ENCODE peak calls at places on chromosomes 5 and 9, in nine cellular contexts. One of them, this sample, is unnamed.

GRCh38 chr9:89419978-89420394 is 77.9 kb downstream of the SEMA4D start:
- DNase-seq in heart left ventricle: no peak
- DNase-seq in A549: no peak
- DNase-seq in suprapubic skin: no peak
- DNase-seq in lower lobe of right lung: no peak
- DNase-seq in astrocyte: no peak
- DNase-seq in AG09309: no peak
- DNase-seq in IMR-90: no peak
- DNase-seq in fibroblast of lung: no peak
- DNase-seq in this sample: no peak

GRCh38 chr9:36018755-36019720 is 17.7 kb upstream of the RECK start:
- DNase-seq in heart left ventricle: no peak
- DNase-seq in A549: no peak
- DNase-seq in suprapubic skin: no peak
- DNase-seq in lower lobe of right lung: no peak
- DNase-seq in astrocyte: peak; percentile 87
- DNase-seq in AG09309: no peak
- DNase-seq in IMR-90: peak; percentile 81
- DNase-seq in fibroblast of lung: peak; percentile 89
- DNase-seq in this sample: no peak

GRCh38 chr9:12958279-12958678 is 183.5 kb downstream of the LURAP1L start:
- DNase-seq in heart left ventricle: no peak
- DNase-seq in A549: no peak
- DNase-seq in suprapubic skin: no peak
- DNase-seq in lower lobe of right lung: no peak
- DNase-seq in astrocyte: no peak
- DNase-seq in AG09309: no peak
- DNase-seq in IMR-90: no peak
- DNase-seq in fibroblast of lung: no peak
- DNase-seq in this sample: no peak

GRCh38 chr5:142293486-142293885 is 31.3 kb downstream of the SPRY4 start:
- DNase-seq in heart left ventricle: no peak
- DNase-seq in A549: no peak
- DNase-seq in suprapubic skin: no peak
- DNase-seq in lower lobe of right lung: no peak
- DNase-seq in astrocyte: peak; percentile 16
- DNase-seq in AG09309: no peak
- DNase-seq in IMR-90: peak; percentile 71
- DNase-seq in fibroblast of lung: peak; percentile 39
- DNase-seq in this sample: no peak

GRCh38 chr9:7051711-7052110 is 293.9 kb downstream of the KDM4C start:
- DNase-seq in heart left ventricle: no peak
- DNase-seq in A549: no peak
- DNase-seq in suprapubic skin: no peak
- DNase-seq in lower lobe of right lung: no peak
- DNase-seq in astrocyte: no peak
- DNase-seq in AG09309: no peak
- DNase-seq in IMR-90: no peak
- DNase-seq in fibroblast of lung: no peak
- DNase-seq in this sample: no peak

GRCh38 chr5:157747766-157748700 is 4.5 kb downstream of the LSM11 start:
- DNase-seq in heart left ventricle: no peak
- DNase-seq in A549: no peak
- DNase-seq in suprapubic skin: no peak
- DNase-seq in lower lobe of right lung: no peak
- DNase-seq in astrocyte: no peak
- DNase-seq in AG09309: no peak
- DNase-seq in IMR-90: no peak
- DNase-seq in fibroblast of lung: peak; percentile 30
- DNase-seq in this sample: no peak

GRCh38 chr5:61303348-61303747 is 28.7 kb upstream of the ZSWIM6 start:
- DNase-seq in heart left ventricle: no peak
- DNase-seq in A549: no peak
- DNase-seq in suprapubic skin: no peak
- DNase-seq in lower lobe of right lung: no peak
- DNase-seq in astrocyte: no peak
- DNase-seq in AG09309: no peak
- DNase-seq in IMR-90: no peak
- DNase-seq in fibroblast of lung: no peak
- DNase-seq in this sample: no peak

GRCh38 chr5:36891266-36891665 is 14.7 kb downstream of the NIPBL start:
- DNase-seq in heart left ventricle: no peak
- DNase-seq in A549: no peak
- DNase-seq in suprapubic skin: no peak
- DNase-seq in lower lobe of right lung: no peak
- DNase-seq in astrocyte: no peak
- DNase-seq in AG09309: no peak
- DNase-seq in IMR-90: no peak
- DNase-seq in fibroblast of lung: no peak
- DNase-seq in this sample: no peak

GRCh38 chr5:125536582-125536981 is 790.1 kb upstream of the ZNF608 start:
- DNase-seq in heart left ventricle: no peak
- DNase-seq in A549: no peak
- DNase-seq in suprapubic skin: no peak
- DNase-seq in lower lobe of right lung: no peak
- DNase-seq in astrocyte: peak; percentile 73
- DNase-seq in AG09309: peak; percentile 14
- DNase-seq in IMR-90: peak; percentile 27
- DNase-seq in fibroblast of lung: peak; percentile 79
- DNase-seq in this sample: no peak

GRCh38 chr9:134735441-134736175 is 94.0 kb downstream of the COL5A1 start:
- DNase-seq in heart left ventricle: peak; percentile 84
- DNase-seq in A549: no peak
- DNase-seq in suprapubic skin: peak; percentile 88
- DNase-seq in lower lobe of right lung: no peak
- DNase-seq in astrocyte: no peak
- DNase-seq in AG09309: no peak
- DNase-seq in IMR-90: no peak
- DNase-seq in fibroblast of lung: no peak
- DNase-seq in this sample: no peak

GRCh38 chr5:95327211-95327610 is 42.3 kb upstream of the MCTP1 start:
- DNase-seq in heart left ventricle: no peak
- DNase-seq in A549: no peak
- DNase-seq in suprapubic skin: no peak
- DNase-seq in lower lobe of right lung: no peak
- DNase-seq in astrocyte: peak; percentile 11
- DNase-seq in AG09309: no peak
- DNase-seq in IMR-90: no peak
- DNase-seq in fibroblast of lung: peak; percentile 31
- DNase-seq in this sample: no peak

GRCh38 chr9:11233693-11234092 is 620.9 kb upstream of the PTPRD start:
- DNase-seq in heart left ventricle: no peak
- DNase-seq in A549: no peak
- DNase-seq in suprapubic skin: no peak
- DNase-seq in lower lobe of right lung: no peak
- DNase-seq in astrocyte: no peak
- DNase-seq in AG09309: no peak
- DNase-seq in IMR-90: no peak
- DNase-seq in fibroblast of lung: no peak
- DNase-seq in this sample: no peak

GRCh38 chr9:33881635-33882034 is 64.7 kb downstream of the UBE2R2 start:
- DNase-seq in heart left ventricle: no peak
- DNase-seq in A549: no peak
- DNase-seq in suprapubic skin: no peak
- DNase-seq in lower lobe of right lung: no peak
- DNase-seq in astrocyte: peak; percentile 76
- DNase-seq in AG09309: no peak
- DNase-seq in IMR-90: peak; percentile 57
- DNase-seq in fibroblast of lung: peak; percentile 79
- DNase-seq in this sample: no peak

GRCh38 chr5:8770431-8770830 is 775.4 kb downstream of the SEMA5A start:
- DNase-seq in heart left ventricle: no peak
- DNase-seq in A549: no peak
- DNase-seq in suprapubic skin: no peak
- DNase-seq in lower lobe of right lung: no peak
- DNase-seq in astrocyte: no peak
- DNase-seq in AG09309: no peak
- DNase-seq in IMR-90: no peak
- DNase-seq in fibroblast of lung: no peak
- DNase-seq in this sample: no peak

GRCh38 chr9:131185924-131186323 is 60.5 kb downstream of the NUP214 start:
- DNase-seq in heart left ventricle: no peak
- DNase-seq in A549: no peak
- DNase-seq in suprapubic skin: no peak
- DNase-seq in lower lobe of right lung: no peak
- DNase-seq in astrocyte: no peak
- DNase-seq in AG09309: no peak
- DNase-seq in IMR-90: no peak
- DNase-seq in fibroblast of lung: no peak
- DNase-seq in this sample: no peak

GRCh38 chr5:148827723-148828122 is 1.3 kb downstream of the ADRB2 start:
- DNase-seq in heart left ventricle: no peak
- DNase-seq in A549: no peak
- DNase-seq in suprapubic skin: no peak
- DNase-seq in lower lobe of right lung: no peak
- DNase-seq in astrocyte: no peak
- DNase-seq in AG09309: no peak
- DNase-seq in IMR-90: peak; percentile 18
- DNase-seq in fibroblast of lung: peak; percentile 9
- DNase-seq in this sample: no peak

GRCh38 chr5:108102463-108102862 is 279.4 kb downstream of the FBXL17 start:
- DNase-seq in heart left ventricle: no peak
- DNase-seq in A549: no peak
- DNase-seq in suprapubic skin: no peak
- DNase-seq in lower lobe of right lung: no peak
- DNase-seq in astrocyte: peak; percentile 5
- DNase-seq in AG09309: no peak
- DNase-seq in IMR-90: no peak
- DNase-seq in fibroblast of lung: peak; percentile 13
- DNase-seq in this sample: no peak

GRCh38 chr5:123755587-123756324 is 243.8 kb downstream of the CSNK1G3 start:
- DNase-seq in heart left ventricle: no peak
- DNase-seq in A549: no peak
- DNase-seq in suprapubic skin: no peak
- DNase-seq in lower lobe of right lung: no peak
- DNase-seq in astrocyte: peak; percentile 91
- DNase-seq in AG09309: no peak
- DNase-seq in IMR-90: peak; percentile 90
- DNase-seq in fibroblast of lung: peak; percentile 92
- DNase-seq in this sample: peak; percentile 43

DNA sequence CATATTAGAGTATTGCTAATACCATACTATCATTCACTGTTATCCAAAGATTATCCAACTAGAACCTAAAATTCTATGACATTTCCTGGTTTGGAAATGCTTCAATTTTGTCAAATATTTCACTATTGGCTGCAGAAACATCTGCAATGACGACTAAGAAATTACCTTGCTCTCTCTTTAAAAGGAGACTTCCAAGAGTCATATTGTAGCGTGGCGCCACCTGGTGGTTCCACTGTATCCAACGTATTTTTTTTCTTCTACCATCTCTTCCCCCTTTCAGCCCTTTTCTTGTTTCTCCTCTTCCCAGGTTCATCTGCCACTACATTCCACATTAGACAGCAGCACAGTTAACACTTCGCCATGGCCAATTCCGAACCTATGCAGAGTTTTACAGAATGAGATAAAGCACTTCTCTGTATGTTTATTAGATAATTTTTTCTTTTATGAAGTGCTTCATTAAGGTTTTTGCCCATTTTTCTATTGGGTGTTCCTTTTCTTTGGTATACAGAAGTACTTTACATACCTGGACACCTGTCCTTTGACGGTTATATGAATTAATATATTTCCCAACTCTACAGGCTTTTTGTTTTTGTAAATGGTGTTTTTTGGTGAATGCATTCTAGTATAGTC is 153.5 kb downstream of the CDC42SE2 start:
- DNase-seq in heart left ventricle: peak; percentile 70
- DNase-seq in A549: peak; percentile 52
- DNase-seq in suprapubic skin: peak; percentile 86
- DNase-seq in lower lobe of right lung: peak; percentile 80
- DNase-seq in astrocyte: peak; percentile 44
- DNase-seq in AG09309: peak; percentile 40
- DNase-seq in IMR-90: peak; percentile 71
- DNase-seq in fibroblast of lung: peak; percentile 61
- DNase-seq in this sample: no peak
- H3K4me3 ChIP-seq in heart left ventricle: no peak overlapping the region
- H3K4me3 ChIP-seq in A549: no peak overlapping the region
- H3K4me3 ChIP-seq in suprapubic skin: no peak overlapping the region
- H3K4me3 ChIP-seq in lower lobe of right lung: no peak overlapping the region
- H3K4me3 ChIP-seq in astrocyte: no peak overlapping the region
- H3K4me3 ChIP-seq in AG09309: no peak overlapping the region
- H3K4me3 ChIP-seq in IMR-90: no peak overlapping the region
- H3K4me3 ChIP-seq in fibroblast of lung: no peak overlapping the region
- H3K4me3 ChIP-seq in this sample: no peak overlapping the region

DNA sequence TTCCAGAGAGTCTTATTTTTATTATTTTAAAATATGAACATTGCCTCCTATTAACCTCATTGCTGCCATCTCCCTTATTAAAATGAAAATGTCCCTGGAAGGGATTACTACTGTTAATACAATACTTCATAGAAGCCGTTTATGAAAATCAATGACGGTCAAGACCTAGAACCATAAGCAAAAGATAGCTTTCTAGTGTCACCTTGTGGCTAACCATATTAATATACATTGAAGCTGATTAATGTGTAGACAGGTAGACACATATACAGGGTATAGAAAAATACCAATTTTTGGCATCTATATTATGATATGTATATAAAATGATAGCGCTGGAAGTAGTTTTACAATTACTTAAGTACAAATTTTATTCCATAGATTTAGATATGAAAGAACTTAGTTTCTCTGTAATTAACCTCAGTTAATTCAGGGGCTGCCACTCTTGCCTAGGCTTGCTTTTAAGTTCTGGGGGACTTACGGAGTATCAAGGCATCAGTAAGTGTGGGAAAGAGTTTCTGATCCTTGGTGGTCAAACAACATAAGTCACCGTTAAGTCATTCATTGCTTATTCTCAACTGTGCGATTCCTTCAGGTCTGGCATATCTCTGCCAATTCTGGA is 2.5 kb upstream of the YTHDC2 start:
- DNase-seq in heart left ventricle: no peak
- DNase-seq in A549: no peak
- DNase-seq in suprapubic skin: no peak
- DNase-seq in lower lobe of right lung: no peak
- DNase-seq in astrocyte: no peak
- DNase-seq in AG09309: no peak
- DNase-seq in IMR-90: peak; percentile 69
- DNase-seq in fibroblast of lung: peak; percentile 38
- DNase-seq in this sample: no peak
- TF ChIP-seq CTCF in heart left ventricle: peak; percentile 54
- TF ChIP-seq CTCF in A549: peak; percentile 65
- TF ChIP-seq CTCF in suprapubic skin: peak; percentile 18
- TF ChIP-seq CTCF in lower lobe of right lung: peak; percentile 32
- TF ChIP-seq CTCF in astrocyte: peak; percentile 49
- TF ChIP-seq CTCF in AG09309: peak; percentile 40
- TF ChIP-seq CTCF in IMR-90: peak; percentile 75
- TF ChIP-seq CTCF in fibroblast of lung: peak; percentile 19
- TF ChIP-seq CTCF in this sample: peak; percentile 52

GRCh38 chr5:139141410-139141809 is 56.8 kb downstream of the SIL1 start:
- DNase-seq in heart left ventricle: no peak
- DNase-seq in A549: no peak
- DNase-seq in suprapubic skin: no peak
- DNase-seq in lower lobe of right lung: no peak
- DNase-seq in astrocyte: no peak
- DNase-seq in AG09309: no peak
- DNase-seq in IMR-90: no peak
- DNase-seq in fibroblast of lung: no peak
- DNase-seq in this sample: no peak
- H3K4me3 ChIP-seq in heart left ventricle: no peak overlapping the region
- H3K4me3 ChIP-seq in A549: no peak overlapping the region
- H3K4me3 ChIP-seq in suprapubic skin: no peak overlapping the region
- H3K4me3 ChIP-seq in lower lobe of right lung: no peak overlapping the region
- H3K4me3 ChIP-seq in astrocyte: no peak overlapping the region
- H3K4me3 ChIP-seq in AG09309: no peak overlapping the region
- H3K4me3 ChIP-seq in IMR-90: no peak overlapping the region
- H3K4me3 ChIP-seq in fibroblast of lung: no peak overlapping the region
- H3K4me3 ChIP-seq in this sample: no peak overlapping the region

GRCh38 chr9:114321759-114322158 is 1.1 kb upstream of the ORM1 start:
- DNase-seq in heart left ventricle: no peak
- DNase-seq in A549: no peak
- DNase-seq in suprapubic skin: no peak
- DNase-seq in lower lobe of right lung: no peak
- DNase-seq in astrocyte: peak; percentile 59
- DNase-seq in AG09309: no peak
- DNase-seq in IMR-90: peak; percentile 78
- DNase-seq in fibroblast of lung: peak; percentile 74
- DNase-seq in this sample: no peak
- TF ChIP-seq CTCF in heart left ventricle: no peak
- TF ChIP-seq CTCF in A549: no peak
- TF ChIP-seq CTCF in suprapubic skin: no peak
- TF ChIP-seq CTCF in lower lobe of right lung: no peak
- TF ChIP-seq CTCF in astrocyte: no peak
- TF ChIP-seq CTCF in AG09309: no peak
- TF ChIP-seq CTCF in IMR-90: no peak
- TF ChIP-seq CTCF in fibroblast of lung: no peak
- TF ChIP-seq CTCF in this sample: no peak